ENCODE peak calls at places on chromosomes 5 and 9, in five cellular contexts. One of them, this sample, is unnamed. For H3K36me3, the result is how much of the 10 kb centered on the place peaks cover.

GRCh38 chr5:60577116-60577515 is 122.8 kb downstream of the DEPDC1B start:
- DNase-seq in fibroblast of lung: peak
- DNase-seq in left ventricle myocardium inferior: no peak
- DNase-seq in PC-9: no peak
- DNase-seq in adrenal gland: no peak
- DNase-seq in this sample: no peak

GRCh38 chr5:38827525-38827924 is 18.3 kb upstream of the OSMR start:
- DNase-seq in fibroblast of lung: peak
- DNase-seq in left ventricle myocardium inferior: no peak
- DNase-seq in PC-9: no peak
- DNase-seq in adrenal gland: no peak
- DNase-seq in this sample: no peak

GRCh38 chr5:56640763-56641406 is 174.5 kb upstream of the MAP3K1 start:
- DNase-seq in fibroblast of lung: no peak
- DNase-seq in left ventricle myocardium inferior: peak
- DNase-seq in PC-9: peak
- DNase-seq in adrenal gland: peak
- DNase-seq in this sample: peak

GRCh38 chr9:16316911-16317817 is 553.3 kb downstream of the BNC2 start:
- DNase-seq in fibroblast of lung: no peak
- DNase-seq in left ventricle myocardium inferior: no peak
- DNase-seq in PC-9: no peak
- DNase-seq in adrenal gland: no peak
- DNase-seq in this sample: peak

GRCh38 chr5:74035521-74035937 is 409.5 kb downstream of the ARHGEF28 start:
- DNase-seq in fibroblast of lung: peak
- DNase-seq in left ventricle myocardium inferior: no peak
- DNase-seq in PC-9: peak
- DNase-seq in adrenal gland: peak
- DNase-seq in this sample: no peak

GRCh38 chr5:175828676-175829075 is 42.7 kb upstream of the CPLX2 start:
- DNase-seq in fibroblast of lung: no peak
- DNase-seq in left ventricle myocardium inferior: no peak
- DNase-seq in PC-9: no peak
- DNase-seq in adrenal gland: no peak
- DNase-seq in this sample: no peak

GRCh38 chr5:6723901-6724300 is 10.7 kb downstream of the TENT4A start:
- DNase-seq in fibroblast of lung: no peak
- DNase-seq in left ventricle myocardium inferior: no peak
- DNase-seq in PC-9: no peak
- DNase-seq in adrenal gland: no peak
- DNase-seq in this sample: no peak

GRCh38 chr9:4238522-4238921 is 61.3 kb downstream of the GLIS3 start:
- DNase-seq in fibroblast of lung: peak
- DNase-seq in left ventricle myocardium inferior: no peak
- DNase-seq in PC-9: no peak
- DNase-seq in adrenal gland: no peak
- DNase-seq in this sample: no peak

GRCh38 chr5:117186751-117187150 is 612.1 kb upstream of the SEMA6A start:
- DNase-seq in fibroblast of lung: no peak
- DNase-seq in left ventricle myocardium inferior: no peak
- DNase-seq in PC-9: no peak
- DNase-seq in adrenal gland: no peak
- DNase-seq in this sample: no peak

GRCh38 chr9:74379718-74380117 is 117.4 kb upstream of the RORB start:
- DNase-seq in fibroblast of lung: peak
- DNase-seq in left ventricle myocardium inferior: no peak
- DNase-seq in PC-9: no peak
- DNase-seq in adrenal gland: peak
- DNase-seq in this sample: no peak

GRCh38 chr5:65198777-65199120 is 283.0 kb downstream of the ADAMTS6 start:
- DNase-seq in fibroblast of lung: peak
- DNase-seq in left ventricle myocardium inferior: no peak
- DNase-seq in PC-9: peak
- DNase-seq in adrenal gland: no peak
- DNase-seq in this sample: no peak

GRCh38 chr9:73871636-73872035 is 625.5 kb upstream of the RORB start:
- DNase-seq in fibroblast of lung: peak
- DNase-seq in left ventricle myocardium inferior: no peak
- DNase-seq in PC-9: no peak
- DNase-seq in adrenal gland: no peak
- DNase-seq in this sample: no peak

GRCh38 chr5:180129291-180130190 is 58.0 kb upstream of the RNF130 start:
- DNase-seq in fibroblast of lung: no peak
- DNase-seq in left ventricle myocardium inferior: no peak
- DNase-seq in PC-9: peak
- DNase-seq in adrenal gland: no peak
- DNase-seq in this sample: no peak

GRCh38 chr5:140862441-140863295 is 6.1 kb upstream of the PCDHA11 start:
- DNase-seq in fibroblast of lung: no peak
- DNase-seq in left ventricle myocardium inferior: no peak
- DNase-seq in PC-9: no peak
- DNase-seq in adrenal gland: no peak
- DNase-seq in this sample: no peak
- H3K36me3 ChIP-seq in fibroblast of lung: under half
- H3K36me3 ChIP-seq in left ventricle myocardium inferior: under half
- H3K36me3 ChIP-seq in PC-9: under half
- H3K36me3 ChIP-seq in adrenal gland: under half
- H3K36me3 ChIP-seq in this sample: under half

GRCh38 chr9:128575921-128576320 is 23.5 kb downstream of the SPTAN1 start:
- DNase-seq in fibroblast of lung: peak
- DNase-seq in left ventricle myocardium inferior: no peak
- DNase-seq in PC-9: no peak
- DNase-seq in adrenal gland: no peak
- DNase-seq in this sample: no peak

GRCh38 chr9:128579194-128579593 is 26.8 kb downstream of the SPTAN1 start:
- DNase-seq in fibroblast of lung: no peak
- DNase-seq in left ventricle myocardium inferior: no peak
- DNase-seq in PC-9: no peak
- DNase-seq in adrenal gland: no peak
- DNase-seq in this sample: no peak

GRCh38 chr9:128580731-128581130 is 28.3 kb downstream of the SPTAN1 start:
- DNase-seq in fibroblast of lung: no peak
- DNase-seq in left ventricle myocardium inferior: no peak
- DNase-seq in PC-9: no peak
- DNase-seq in adrenal gland: no peak
- DNase-seq in this sample: no peak

GRCh38 chr9:128577206-128577605 is 24.8 kb downstream of the SPTAN1 start:
- DNase-seq in fibroblast of lung: no peak
- DNase-seq in left ventricle myocardium inferior: no peak
- DNase-seq in PC-9: no peak
- DNase-seq in adrenal gland: no peak
- DNase-seq in this sample: no peak

GRCh38 chr9:128575469-128575868 is 23.1 kb downstream of the SPTAN1 start:
- DNase-seq in fibroblast of lung: peak
- DNase-seq in left ventricle myocardium inferior: no peak
- DNase-seq in PC-9: no peak
- DNase-seq in adrenal gland: no peak
- DNase-seq in this sample: no peak
- H3K36me3 ChIP-seq in fibroblast of lung: under half
- H3K36me3 ChIP-seq in left ventricle myocardium inferior: half or more
- H3K36me3 ChIP-seq in PC-9: under half
- H3K36me3 ChIP-seq in adrenal gland: half or more
- H3K36me3 ChIP-seq in this sample: under half

GRCh38 chr9:71835596-71835995 is 67.3 kb upstream of the CEMIP2 start:
- DNase-seq in fibroblast of lung: no peak
- DNase-seq in left ventricle myocardium inferior: no peak
- DNase-seq in PC-9: no peak
- DNase-seq in adrenal gland: no peak
- DNase-seq in this sample: no peak
- H3K36me3 ChIP-seq in fibroblast of lung: under half
- H3K36me3 ChIP-seq in left ventricle myocardium inferior: under half
- H3K36me3 ChIP-seq in PC-9: under half
- H3K36me3 ChIP-seq in adrenal gland: under half
- H3K36me3 ChIP-seq in this sample: under half

DNA sequence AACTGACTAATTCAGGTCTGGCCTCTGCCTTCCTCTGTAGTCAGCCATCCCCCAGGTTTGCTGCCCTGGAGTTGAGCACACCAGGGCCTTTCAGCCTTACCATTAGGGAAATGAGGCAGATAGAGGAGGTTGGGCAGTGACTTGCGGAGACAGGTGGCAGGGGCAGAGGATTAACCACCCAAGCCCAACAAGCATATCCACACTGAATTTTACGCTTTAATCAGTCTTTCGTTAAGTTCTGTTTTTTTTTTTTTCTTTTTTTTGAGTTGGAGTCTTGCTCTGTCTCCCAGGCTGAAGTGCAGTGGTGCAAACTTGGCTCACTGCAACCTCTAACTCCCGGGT is 80.0 kb upstream of the TNFAIP8 start:
- DNase-seq in fibroblast of lung: no peak
- DNase-seq in left ventricle myocardium inferior: no peak
- DNase-seq in PC-9: no peak
- DNase-seq in adrenal gland: no peak
- DNase-seq in this sample: peak
- H3K36me3 ChIP-seq in fibroblast of lung: under half
- H3K36me3 ChIP-seq in left ventricle myocardium inferior: under half
- H3K36me3 ChIP-seq in PC-9: under half
- H3K36me3 ChIP-seq in adrenal gland: under half
- H3K36me3 ChIP-seq in this sample: under half

DNA sequence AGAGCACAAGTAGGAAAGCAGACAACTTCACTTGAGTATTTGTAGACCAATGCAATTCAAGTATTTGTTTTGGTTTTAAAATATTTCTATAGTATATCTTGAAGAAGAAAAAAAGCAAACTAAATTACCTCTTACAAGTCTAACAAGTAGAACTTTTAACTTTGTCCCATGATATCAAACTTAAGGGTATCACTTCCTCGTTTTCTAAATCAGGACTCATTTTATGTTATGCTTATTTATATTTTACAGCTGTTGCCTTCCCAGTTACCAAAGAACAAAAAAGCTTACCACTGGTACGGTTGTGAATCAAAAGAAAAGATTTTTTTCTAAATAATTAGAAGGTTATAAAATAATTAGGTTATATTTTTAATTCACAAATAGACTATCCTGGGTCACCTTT is 63.7 kb downstream of the CEP120 start:
- DNase-seq in fibroblast of lung: no peak
- DNase-seq in left ventricle myocardium inferior: no peak
- DNase-seq in PC-9: no peak
- DNase-seq in adrenal gland: no peak
- DNase-seq in this sample: no peak
- H3K36me3 ChIP-seq in fibroblast of lung: under half
- H3K36me3 ChIP-seq in left ventricle myocardium inferior: under half
- H3K36me3 ChIP-seq in PC-9: under half
- H3K36me3 ChIP-seq in adrenal gland: under half
- H3K36me3 ChIP-seq in this sample: under half

GRCh38 chr9:97645720-97646119 is 12.1 kb downstream of the NCBP1 start:
- DNase-seq in fibroblast of lung: no peak
- DNase-seq in left ventricle myocardium inferior: no peak
- DNase-seq in PC-9: no peak
- DNase-seq in adrenal gland: no peak
- DNase-seq in this sample: no peak
- H3K36me3 ChIP-seq in fibroblast of lung: under half
- H3K36me3 ChIP-seq in left ventricle myocardium inferior: half or more
- H3K36me3 ChIP-seq in PC-9: half or more
- H3K36me3 ChIP-seq in adrenal gland: half or more
- H3K36me3 ChIP-seq in this sample: half or more

GRCh38 chr9:34242830-34243229 is 64.0 kb downstream of the UBAP1 start:
- DNase-seq in fibroblast of lung: peak
- DNase-seq in left ventricle myocardium inferior: no peak
- DNase-seq in PC-9: no peak
- DNase-seq in adrenal gland: no peak
- DNase-seq in this sample: no peak
- H3K36me3 ChIP-seq in fibroblast of lung: under half
- H3K36me3 ChIP-seq in left ventricle myocardium inferior: under half
- H3K36me3 ChIP-seq in PC-9: under half
- H3K36me3 ChIP-seq in adrenal gland: under half
- H3K36me3 ChIP-seq in this sample: under half

GRCh38 chr5:171413153-171413910 is 6.1 kb upstream of the FGF18 start:
- DNase-seq in fibroblast of lung: no peak
- DNase-seq in left ventricle myocardium inferior: no peak
- DNase-seq in PC-9: no peak
- DNase-seq in adrenal gland: no peak
- DNase-seq in this sample: no peak

GRCh38 chr5:171416160-171417049 is 3.0 kb upstream of the FGF18 start:
- DNase-seq in fibroblast of lung: no peak
- DNase-seq in left ventricle myocardium inferior: no peak
- DNase-seq in PC-9: no peak
- DNase-seq in adrenal gland: no peak
- DNase-seq in this sample: no peak

GRCh38 chr5:171415115-171415730 is 4.2 kb upstream of the FGF18 start:
- DNase-seq in fibroblast of lung: peak
- DNase-seq in left ventricle myocardium inferior: no peak
- DNase-seq in PC-9: no peak
- DNase-seq in adrenal gland: no peak
- DNase-seq in this sample: no peak

GRCh38 chr5:171409164-171410136 is 10.0 kb upstream of the FGF18 start:
- DNase-seq in fibroblast of lung: no peak
- DNase-seq in left ventricle myocardium inferior: no peak
- DNase-seq in PC-9: no peak
- DNase-seq in adrenal gland: no peak
- DNase-seq in this sample: no peak

GRCh38 chr5:171412186-171412585 is 7.3 kb upstream of the FGF18 start:
- DNase-seq in fibroblast of lung: no peak
- DNase-seq in left ventricle myocardium inferior: no peak
- DNase-seq in PC-9: no peak
- DNase-seq in adrenal gland: no peak
- DNase-seq in this sample: no peak
- H3K36me3 ChIP-seq in fibroblast of lung: under half
- H3K36me3 ChIP-seq in left ventricle myocardium inferior: half or more
- H3K36me3 ChIP-seq in PC-9: half or more
- H3K36me3 ChIP-seq in adrenal gland: under half
- H3K36me3 ChIP-seq in this sample: under half

DNA sequence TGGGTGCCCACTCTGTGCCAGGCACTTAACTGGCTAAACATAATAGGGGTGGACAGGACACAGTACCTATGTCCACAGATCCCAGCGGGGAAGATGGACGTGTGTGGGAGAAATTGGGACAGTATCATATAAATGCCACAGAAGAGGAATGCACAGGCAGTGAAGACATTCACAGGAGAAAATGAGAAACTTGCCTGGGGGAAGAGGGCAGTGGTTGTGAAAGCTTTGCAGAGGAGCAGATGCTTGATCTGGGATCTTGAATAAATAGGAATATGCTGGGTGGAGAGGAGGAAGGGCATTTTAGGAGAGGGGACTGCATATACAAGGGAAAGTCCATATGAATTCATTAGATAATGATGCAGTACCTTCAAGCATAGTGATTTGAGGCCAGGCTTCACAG is 13.6 kb downstream of the TMEM268 start:
- DNase-seq in fibroblast of lung: no peak
- DNase-seq in left ventricle myocardium inferior: no peak
- DNase-seq in PC-9: no peak
- DNase-seq in adrenal gland: no peak
- DNase-seq in this sample: no peak
- H3K36me3 ChIP-seq in fibroblast of lung: under half
- H3K36me3 ChIP-seq in left ventricle myocardium inferior: under half
- H3K36me3 ChIP-seq in PC-9: under half
- H3K36me3 ChIP-seq in adrenal gland: under half
- H3K36me3 ChIP-seq in this sample: under half